ENCODE peak calls at places on chromosomes 5 and 9, in nine cellular contexts. One of them, this sample, is unnamed.

GRCh38 chr9:36056896-36057295 is 20.2 kb downstream of the RECK start:
- DNase-seq in CD4-positive, alpha-beta T cell: no peak
- DNase-seq in GM23338: no peak
- DNase-seq in AG04450: no peak
- DNase-seq in psoas muscle: no peak
- DNase-seq in left ventricle myocardium inferior: no peak
- DNase-seq in left lung: no peak
- DNase-seq in transverse colon: no peak
- DNase-seq in Peyer's patch: no peak
- DNase-seq in this sample: no peak

GRCh38 chr5:167767775-167768174 is 523.7 kb upstream of the WWC1 start:
- DNase-seq in psoas muscle: no peak
- DNase-seq in left ventricle myocardium inferior: no peak
- DNase-seq in CD4-positive, alpha-beta T cell: no peak
- DNase-seq in Peyer's patch: no peak
- DNase-seq in AG04450: no peak
- DNase-seq in transverse colon: no peak
- DNase-seq in left lung: no peak
- DNase-seq in GM23338: no peak
- DNase-seq in this sample: no peak

GRCh38 chr5:175617447-175617846 is 40.4 kb upstream of the HRH2 start:
- DNase-seq in left ventricle myocardium inferior: no peak
- DNase-seq in GM23338: peak; percentile 63
- DNase-seq in psoas muscle: no peak
- DNase-seq in AG04450: no peak
- DNase-seq in Peyer's patch: no peak
- DNase-seq in left lung: no peak
- DNase-seq in CD4-positive, alpha-beta T cell: no peak
- DNase-seq in transverse colon: no peak
- DNase-seq in this sample: no peak

GRCh38 chr5:131186561-131187256 is 16.0 kb downstream of the LYRM7 start:
- DNase-seq in left ventricle myocardium inferior: no peak
- DNase-seq in CD4-positive, alpha-beta T cell: no peak
- DNase-seq in psoas muscle: no peak
- DNase-seq in AG04450: no peak
- DNase-seq in Peyer's patch: no peak
- DNase-seq in left lung: no peak
- DNase-seq in GM23338: no peak
- DNase-seq in transverse colon: no peak
- DNase-seq in this sample: no peak

GRCh38 chr5:59615272-59615671 is 278.3 kb downstream of the PDE4D start:
- DNase-seq in psoas muscle: no peak
- DNase-seq in CD4-positive, alpha-beta T cell: no peak
- DNase-seq in left ventricle myocardium inferior: no peak
- DNase-seq in transverse colon: no peak
- DNase-seq in left lung: no peak
- DNase-seq in GM23338: no peak
- DNase-seq in AG04450: no peak
- DNase-seq in Peyer's patch: no peak
- DNase-seq in this sample: no peak

GRCh38 chr5:34707451-34708107 is 51.5 kb downstream of the RAI14 start:
- DNase-seq in AG04450: no peak
- DNase-seq in transverse colon: no peak
- DNase-seq in left ventricle myocardium inferior: no peak
- DNase-seq in Peyer's patch: no peak
- DNase-seq in CD4-positive, alpha-beta T cell: no peak
- DNase-seq in GM23338: no peak
- DNase-seq in left lung: no peak
- DNase-seq in psoas muscle: no peak
- DNase-seq in this sample: no peak

GRCh38 chr5:178202541-178202940 is 1.8 kb upstream of the HNRNPAB start:
- DNase-seq in AG04450: no peak
- DNase-seq in transverse colon: no peak
- DNase-seq in psoas muscle: no peak
- DNase-seq in GM23338: no peak
- DNase-seq in left lung: no peak
- DNase-seq in CD4-positive, alpha-beta T cell: no peak
- DNase-seq in left ventricle myocardium inferior: no peak
- DNase-seq in Peyer's patch: no peak
- DNase-seq in this sample: no peak

GRCh38 chr9:12955510-12956163 is 180.8 kb downstream of the LURAP1L start:
- DNase-seq in GM23338: peak; percentile 5
- DNase-seq in left ventricle myocardium inferior: no peak
- DNase-seq in left lung: no peak
- DNase-seq in CD4-positive, alpha-beta T cell: no peak
- DNase-seq in AG04450: no peak
- DNase-seq in psoas muscle: no peak
- DNase-seq in transverse colon: no peak
- DNase-seq in Peyer's patch: no peak
- DNase-seq in this sample: no peak

GRCh38 chr9:117547904-117548303 is 133.0 kb upstream of the ASTN2 start:
- DNase-seq in left ventricle myocardium inferior: no peak
- DNase-seq in Peyer's patch: no peak
- DNase-seq in AG04450: no peak
- DNase-seq in CD4-positive, alpha-beta T cell: no peak
- DNase-seq in psoas muscle: no peak
- DNase-seq in GM23338: no peak
- DNase-seq in transverse colon: no peak
- DNase-seq in left lung: no peak
- DNase-seq in this sample: no peak

GRCh38 chr9:98380065-98380681 is 124.7 kb upstream of the TBC1D2 start:
- DNase-seq in left ventricle myocardium inferior: no peak
- DNase-seq in Peyer's patch: no peak
- DNase-seq in transverse colon: no peak
- DNase-seq in left lung: no peak
- DNase-seq in psoas muscle: no peak
- DNase-seq in GM23338: peak; percentile 68
- DNase-seq in CD4-positive, alpha-beta T cell: no peak
- DNase-seq in AG04450: no peak
- DNase-seq in this sample: no peak

GRCh38 chr9:133333566-133333965 is 2.4 kb downstream of the SURF6 start:
- DNase-seq in left lung: no peak
- DNase-seq in AG04450: no peak
- DNase-seq in left ventricle myocardium inferior: peak; percentile 11
- DNase-seq in Peyer's patch: no peak
- DNase-seq in psoas muscle: no peak
- DNase-seq in CD4-positive, alpha-beta T cell: no peak
- DNase-seq in transverse colon: no peak
- DNase-seq in GM23338: no peak
- DNase-seq in this sample: peak; percentile 52

GRCh38 chr5:91283899-91284298 is 99.2 kb downstream of the ARRDC3 start:
- DNase-seq in Peyer's patch: no peak
- DNase-seq in left lung: no peak
- DNase-seq in transverse colon: no peak
- DNase-seq in psoas muscle: no peak
- DNase-seq in GM23338: no peak
- DNase-seq in CD4-positive, alpha-beta T cell: no peak
- DNase-seq in AG04450: no peak
- DNase-seq in left ventricle myocardium inferior: no peak
- DNase-seq in this sample: no peak

GRCh38 chr5:35709688-35710087 is 92.0 kb downstream of the SPEF2 start:
- DNase-seq in Peyer's patch: no peak
- DNase-seq in CD4-positive, alpha-beta T cell: no peak
- DNase-seq in AG04450: no peak
- DNase-seq in left ventricle myocardium inferior: no peak
- DNase-seq in transverse colon: no peak
- DNase-seq in GM23338: no peak
- DNase-seq in psoas muscle: no peak
- DNase-seq in left lung: no peak
- DNase-seq in this sample: no peak

GRCh38 chr9:107439991-107440456 is 49.5 kb downstream of the KLF4 start:
- DNase-seq in psoas muscle: no peak
- DNase-seq in transverse colon: no peak
- DNase-seq in Peyer's patch: no peak
- DNase-seq in left ventricle myocardium inferior: no peak
- DNase-seq in left lung: no peak
- DNase-seq in AG04450: no peak
- DNase-seq in CD4-positive, alpha-beta T cell: no peak
- DNase-seq in GM23338: no peak
- DNase-seq in this sample: no peak

GRCh38 chr5:174431504-174431903 is 292.9 kb upstream of the MSX2 start:
- DNase-seq in left lung: no peak
- DNase-seq in Peyer's patch: no peak
- DNase-seq in psoas muscle: no peak
- DNase-seq in transverse colon: no peak
- DNase-seq in GM23338: no peak
- DNase-seq in left ventricle myocardium inferior: no peak
- DNase-seq in CD4-positive, alpha-beta T cell: no peak
- DNase-seq in AG04450: no peak
- DNase-seq in this sample: no peak

GRCh38 chr5:96329886-96330531 is 103.0 kb downstream of the PCSK1 start:
- DNase-seq in Peyer's patch: no peak
- DNase-seq in left lung: no peak
- DNase-seq in psoas muscle: no peak
- DNase-seq in left ventricle myocardium inferior: no peak
- DNase-seq in AG04450: no peak
- DNase-seq in transverse colon: no peak
- DNase-seq in GM23338: no peak
- DNase-seq in CD4-positive, alpha-beta T cell: no peak
- DNase-seq in this sample: no peak

GRCh38 chr9:78006734-78007133 is 24.9 kb downstream of the GNAQ start:
- DNase-seq in left ventricle myocardium inferior: no peak
- DNase-seq in psoas muscle: no peak
- DNase-seq in CD4-positive, alpha-beta T cell: no peak
- DNase-seq in AG04450: no peak
- DNase-seq in GM23338: no peak
- DNase-seq in transverse colon: no peak
- DNase-seq in Peyer's patch: no peak
- DNase-seq in left lung: no peak
- DNase-seq in this sample: no peak

GRCh38 chr5:1933364-1934055 is 50.8 kb upstream of the IRX4 start:
- DNase-seq in CD4-positive, alpha-beta T cell: no peak
- DNase-seq in left ventricle myocardium inferior: no peak
- DNase-seq in left lung: no peak
- DNase-seq in Peyer's patch: no peak
- DNase-seq in transverse colon: no peak
- DNase-seq in GM23338: no peak
- DNase-seq in psoas muscle: no peak
- DNase-seq in AG04450: no peak
- DNase-seq in this sample: no peak

GRCh38 chr5:5659066-5659465 is 236.6 kb downstream of the ICE1 start:
- DNase-seq in Peyer's patch: no peak
- DNase-seq in psoas muscle: no peak
- DNase-seq in AG04450: no peak
- DNase-seq in left ventricle myocardium inferior: no peak
- DNase-seq in CD4-positive, alpha-beta T cell: no peak
- DNase-seq in GM23338: no peak
- DNase-seq in left lung: no peak
- DNase-seq in transverse colon: no peak
- DNase-seq in this sample: no peak

GRCh38 chr5:171367424-171368370 is 20.0 kb upstream of the NPM1 start:
- DNase-seq in GM23338: no peak
- DNase-seq in CD4-positive, alpha-beta T cell: no peak
- DNase-seq in Peyer's patch: no peak
- DNase-seq in left ventricle myocardium inferior: no peak
- DNase-seq in left lung: no peak
- DNase-seq in AG04450: no peak
- DNase-seq in transverse colon: no peak
- DNase-seq in psoas muscle: no peak
- DNase-seq in this sample: no peak

DNA sequence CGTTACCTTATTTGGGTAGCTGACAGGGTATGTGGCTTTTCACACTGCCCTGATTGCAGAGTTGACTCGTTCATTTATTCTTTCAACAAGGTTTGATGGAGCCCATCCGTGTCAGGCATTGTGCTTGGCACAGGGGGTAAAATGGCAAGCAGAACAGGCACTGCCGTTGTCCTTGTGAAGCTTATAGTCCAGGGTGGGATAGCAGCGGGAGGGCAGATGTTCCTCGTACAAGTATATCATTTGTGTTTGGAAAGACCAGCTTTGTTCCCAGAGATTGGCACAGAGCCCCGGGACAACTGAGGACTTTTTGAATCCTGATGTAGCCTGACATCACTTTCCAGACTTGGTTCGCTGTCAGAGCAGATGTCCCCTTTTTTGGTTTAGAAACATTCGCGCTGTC is 50.9 kb downstream of the MVB12B start:
- DNase-seq in Peyer's patch: no peak
- DNase-seq in left ventricle myocardium inferior: no peak
- DNase-seq in psoas muscle: no peak
- DNase-seq in left lung: no peak
- DNase-seq in transverse colon: no peak
- DNase-seq in GM23338: no peak
- DNase-seq in CD4-positive, alpha-beta T cell: no peak
- DNase-seq in AG04450: no peak
- DNase-seq in this sample: no peak
- H3K27ac ChIP-seq in Peyer's patch: no peak overlapping the region
- H3K27ac ChIP-seq in left ventricle myocardium inferior: no peak overlapping the region
- H3K27ac ChIP-seq in psoas muscle: no peak overlapping the region
- H3K27ac ChIP-seq in left lung: peak overlapping the region; percentile 48
- H3K27ac ChIP-seq in transverse colon: no peak overlapping the region
- H3K27ac ChIP-seq in GM23338: no peak overlapping the region
- H3K27ac ChIP-seq in CD4-positive, alpha-beta T cell: no peak overlapping the region
- H3K27ac ChIP-seq in AG04450: no peak overlapping the region
- H3K27ac ChIP-seq in this sample: no peak overlapping the region

GRCh38 chr9:34647651-34648050 is 1.2 kb downstream of the GALT start:
- DNase-seq in CD4-positive, alpha-beta T cell: no peak
- DNase-seq in AG04450: no peak
- DNase-seq in GM23338: no peak
- DNase-seq in left lung: no peak
- DNase-seq in left ventricle myocardium inferior: no peak
- DNase-seq in Peyer's patch: no peak
- DNase-seq in transverse colon: no peak
- DNase-seq in psoas muscle: no peak
- DNase-seq in this sample: no peak
- H3K27ac ChIP-seq in CD4-positive, alpha-beta T cell: peak overlapping the region; percentile 68
- H3K27ac ChIP-seq in AG04450: no peak overlapping the region
- H3K27ac ChIP-seq in GM23338: no peak overlapping the region
- H3K27ac ChIP-seq in left lung: peak overlapping the region; percentile 87
- H3K27ac ChIP-seq in left ventricle myocardium inferior: peak overlapping the region; percentile 98
- H3K27ac ChIP-seq in Peyer's patch: peak overlapping the region; percentile 94
- H3K27ac ChIP-seq in transverse colon: peak overlapping the region; percentile 90
- H3K27ac ChIP-seq in psoas muscle: peak overlapping the region; percentile 81
- H3K27ac ChIP-seq in this sample: no peak overlapping the region

DNA sequence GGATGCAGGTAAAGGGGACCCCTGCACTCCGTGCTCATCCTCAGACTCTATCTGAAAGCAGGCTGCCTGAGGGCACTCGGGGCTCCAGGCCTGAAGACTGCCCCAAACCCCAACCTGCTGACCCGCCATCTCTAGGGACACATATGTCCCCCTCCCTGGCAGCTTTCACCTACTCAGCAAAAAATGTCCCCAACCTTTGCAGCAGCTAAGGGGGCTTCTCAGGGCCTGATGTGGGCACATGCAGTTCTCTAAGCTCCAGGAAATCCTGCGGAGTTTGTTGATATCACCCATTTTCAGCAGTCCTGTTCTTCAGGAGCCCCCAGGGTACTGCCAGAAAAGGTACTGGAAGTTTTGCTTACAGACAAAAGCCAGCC is 2.2 kb upstream of the DPH7 start:
- DNase-seq in left lung: no peak
- DNase-seq in transverse colon: no peak
- DNase-seq in CD4-positive, alpha-beta T cell: no peak
- DNase-seq in psoas muscle: no peak
- DNase-seq in AG04450: no peak
- DNase-seq in Peyer's patch: no peak
- DNase-seq in GM23338: no peak
- DNase-seq in left ventricle myocardium inferior: no peak
- DNase-seq in this sample: no peak
- H3K27ac ChIP-seq in left lung: no peak overlapping the region
- H3K27ac ChIP-seq in transverse colon: no peak overlapping the region
- H3K27ac ChIP-seq in CD4-positive, alpha-beta T cell: no peak overlapping the region
- H3K27ac ChIP-seq in psoas muscle: no peak overlapping the region
- H3K27ac ChIP-seq in AG04450: no peak overlapping the region
- H3K27ac ChIP-seq in Peyer's patch: no peak overlapping the region
- H3K27ac ChIP-seq in GM23338: no peak overlapping the region
- H3K27ac ChIP-seq in left ventricle myocardium inferior: no peak overlapping the region
- H3K27ac ChIP-seq in this sample: no peak overlapping the region

GRCh38 chr5:124919076-124919475 is 172.6 kb upstream of the ZNF608 start:
- DNase-seq in GM23338: no peak
- DNase-seq in AG04450: no peak
- DNase-seq in left lung: no peak
- DNase-seq in CD4-positive, alpha-beta T cell: no peak
- DNase-seq in left ventricle myocardium inferior: no peak
- DNase-seq in transverse colon: no peak
- DNase-seq in Peyer's patch: no peak
- DNase-seq in psoas muscle: no peak
- DNase-seq in this sample: no peak
- H3K27ac ChIP-seq in GM23338: no peak overlapping the region
- H3K27ac ChIP-seq in AG04450: no peak overlapping the region
- H3K27ac ChIP-seq in left lung: no peak overlapping the region
- H3K27ac ChIP-seq in CD4-positive, alpha-beta T cell: no peak overlapping the region
- H3K27ac ChIP-seq in left ventricle myocardium inferior: no peak overlapping the region
- H3K27ac ChIP-seq in transverse colon: no peak overlapping the region
- H3K27ac ChIP-seq in Peyer's patch: no peak overlapping the region
- H3K27ac ChIP-seq in psoas muscle: no peak overlapping the region
- H3K27ac ChIP-seq in this sample: no peak overlapping the region

This sample was measured in pancreas.